ENCODE peak calls at places on chromosomes 16 and 17, in eight cellular contexts. E is GM12891; W is GDM1; R is AG08395; A is G401; B is stimulated activated CD4-positive, alpha-beta T cell treated with anti-CD3 and anti-CD28 coated beads, Interleukin-1b, Interleukin-23, amount 100 ng/mL, for 1 hour; P is spleen; I is GOT3. J is an unnamed sample.

GRCh38 chr16:6967796-6968195 is 364.8 kb upstream of the RBFOX1 start:
- DNase-seq in B (no peak), I (no peak), R (no peak), W (no peak), P (no peak), E (no peak), A (peak), J (no peak)

GRCh38 chr17:57682667-57683066 is 62.4 kb downstream of the CCDC182 start:
- DNase-seq in R (no peak), A (no peak), P (no peak), W (no peak), E (no peak), B (no peak), I (no peak), J (no peak)

GRCh38 chr16:58222532-58223316 is 24.8 kb upstream of the CSNK2A2 start:
- DNase-seq in W (no peak), I (no peak), P (no peak), R (peak), B (no peak), E (no peak), A (no peak), J (no peak)

GRCh38 chr17:79612468-79613194 is 1.8 kb upstream of the RBFOX3 start:
- DNase-seq in E (peak), I (no peak), A (peak), B (no peak), R (peak), P (no peak), W (peak), J (no peak)

GRCh38 chr17:30369995-30370394 is 8.7 kb upstream of the CPD start:
- DNase-seq in R (no peak), A (no peak), I (no peak), P (no peak), W (no peak), B (no peak), E (no peak), J (no peak)

GRCh38 chr17:60443713-60444112 is 21.4 kb downstream of the CHCT1 start:
- DNase-seq in A (no peak), W (no peak), B (no peak), R (no peak), I (no peak), P (no peak), E (no peak), J (no peak)

GRCh38 chr16:12907670-12908233 is 6.4 kb downstream of the SHISA9 start:
- DNase-seq in I (no peak), A (no peak), P (no peak), B (no peak), W (no peak), E (no peak), R (no peak), J (no peak)

GRCh38 chr16:83068686-83069085 is 441.9 kb downstream of the CDH13 start:
- DNase-seq in P (no peak), R (no peak), E (no peak), A (no peak), B (no peak), I (no peak), W (no peak), J (no peak)

GRCh38 chr17:44222112-44222869 is 2.8 kb upstream of the UBTF start:
- DNase-seq in W (peak), E (no peak), R (peak), B (no peak), I (no peak), A (peak), P (peak), J (peak)

GRCh38 chr17:34760931-34761500 is 181.6 kb downstream of the TMEM132E start:
- DNase-seq in W (no peak), R (no peak), A (peak), P (no peak), I (no peak), B (no peak), E (no peak), J (no peak)

GRCh38 chr17:63358111-63358839 is 87.8 kb downstream of the CYB561 start:
- DNase-seq in B (no peak), R (peak), E (no peak), A (no peak), W (no peak), I (no peak), P (no peak), J (no peak)

GRCh38 chr17:68886401-68886800 is 68.8 kb downstream of the ABCA8 start:
- DNase-seq in I (no peak), W (no peak), R (no peak), A (no peak), B (no peak), E (no peak), P (no peak), J (no peak)

GRCh38 chr17:48215583-48216139 is 108.1 kb downstream of the SNX11 start:
- DNase-seq in I (no peak), A (no peak), B (no peak), E (no peak), P (no peak), R (peak), W (peak), J (no peak)

GRCh38 chr17:68519911-68520310 is 7.7 kb downstream of the PRKAR1A start:
- DNase-seq in A (peak), E (no peak), R (no peak), P (no peak), B (no peak), I (no peak), W (no peak), J (no peak)

GRCh38 chr17:35486920-35487727 is 38.6 kb upstream of the SLFN13 start:
- DNase-seq in R (peak), W (no peak), A (no peak), E (peak), B (peak), I (peak), P (peak), J (no peak)

GRCh38 chr17:72465191-72466024 is 344.6 kb downstream of the SOX9 start:
- DNase-seq in W (no peak), P (peak), E (no peak), B (no peak), I (no peak), A (no peak), R (peak), J (no peak)

GRCh38 chr17:36931096-36931696 is 6.1 kb upstream of the LHX1 start:
- DNase-seq in A (peak), P (no peak), I (no peak), R (no peak), B (no peak), E (no peak), W (no peak), J (no peak)

GRCh38 chr17:32757963-32758362 is 119.0 kb downstream of the MYO1D start:
- DNase-seq in I (no peak), A (no peak), E (no peak), B (no peak), P (no peak), W (no peak), R (peak), J (no peak)

GRCh38 chr17:34311291-34311690 is 7.9 kb upstream of the CCL8 start:
- DNase-seq in E (no peak), I (no peak), B (no peak), A (no peak), W (no peak), R (no peak), P (no peak), J (no peak)

GRCh38 chr17:66123163-66123562 is 68.8 kb downstream of the CEP112 start:
- DNase-seq in B (no peak), R (peak), I (no peak), A (no peak), E (no peak), W (no peak), P (no peak), J (no peak)

GRCh38 chr16:20391045-20391444 is 13.5 kb downstream of the PDILT start:
- DNase-seq in R (no peak), P (no peak), A (no peak), B (no peak), W (no peak), E (no peak), I (no peak), J (no peak)

GRCh38 chr17:35588196-35588920 is 1.2 kb downstream of the AP2B1 start:
- DNase-seq in I (no peak), P (no peak), E (no peak), W (no peak), A (no peak), B (no peak), R (no peak), J (no peak)

GRCh38 chr17:78892936-78893379 is 10.0 kb downstream of the CEP295NL start:
- DNase-seq in R (no peak), E (no peak), P (no peak), I (no peak), W (no peak), B (no peak), A (no peak), J (no peak)

GRCh38 chr17:32849879-32850278 is 27.0 kb downstream of the MYO1D start:
- DNase-seq in E (no peak), A (no peak), P (no peak), B (no peak), I (no peak), W (no peak), R (peak), J (no peak)

GRCh38 chr17:28475151-28475900 is 1.9 kb downstream of the SLC13A2 start:
- DNase-seq in E (no peak), A (no peak), R (no peak), B (no peak), P (no peak), W (no peak), I (no peak), J (no peak)

GRCh38 chr17:77723071-77723908 is 235.2 kb upstream of the TNRC6C start:
- DNase-seq in W (no peak), A (no peak), B (no peak), R (no peak), I (no peak), P (no peak), E (no peak), J (no peak)

GRCh38 chr16:29729116-29729521 is 16.7 kb downstream of the C16orf54 start:
- DNase-seq in W (no peak), R (peak), E (no peak), P (no peak), I (no peak), A (peak), B (no peak), J (no peak)

GRCh38 chr16:58709338-58709737 is 24.8 kb upstream of the SLC38A7 start:
- DNase-seq in A (no peak), E (no peak), P (no peak), B (no peak), R (no peak), I (no peak), W (no peak), J (no peak)

GRCh38 chr17:62111562-62112180 is 46.6 kb upstream of the MED13 start:
- DNase-seq in B (no peak), I (no peak), W (no peak), A (no peak), R (no peak), P (no peak), E (no peak), J (no peak)

GRCh38 chr17:78202666-78203065 is 11.4 kb upstream of the BIRC5 start:
- DNase-seq in W (no peak), P (no peak), R (no peak), I (no peak), E (no peak), A (no peak), B (no peak), J (no peak)

GRCh38 chr17:50051082-50051576 is 4.8 kb upstream of the ITGA3 start:
- DNase-seq in B (no peak), E (no peak), W (peak), R (peak), A (no peak), I (peak), P (peak), J (no peak)

GRCh38 chr17:74860229-74860998 is 729 bp upstream of the GRIN2C start:
- DNase-seq in B (no peak), P (no peak), R (no peak), I (no peak), E (no peak), A (no peak), W (no peak), J (no peak)

GRCh38 chr17:61411114-61411943 is 11.7 kb downstream of the TBX2 start:
- DNase-seq in I (no peak), P (peak), E (peak), B (no peak), R (peak), W (no peak), A (no peak), J (no peak)